ENCODE peak calls at places on chromosome 21, in six cellular contexts. Y is HFF-Myc; V is fibroblast of lung; T is M059J; I is stimulated activated naive CD8-positive, alpha-beta T cell treated with anti-CD3 and anti-CD28 coated beads, Interleukin-15, amount 100 ng/mL, for 72 hours; F is AG10803. J is an unnamed sample.

GRCh38 chr21:33650230-33650629 is 7.9 kb downstream of the ITSN1 start:
- DNase-seq in Y (no peak), T (no peak), F (no peak), I (no peak), V (no peak), J (no peak)

GRCh38 chr21:22544747-22545146 is 1546.5 kb downstream of the NCAM2 start:
- DNase-seq in F (no peak), T (no peak), I (no peak), V (no peak), Y (no peak), J (no peak)

GRCh38 chr21:43881283-43881682 is 16.3 kb downstream of the AGPAT3 start:
- DNase-seq in T (no peak), V (peak), F (no peak), Y (no peak), I (peak), J (no peak)

GRCh38 chr21:25953196-25953595 is 217.4 kb downstream of the APP start:
- DNase-seq in V (no peak), F (no peak), I (no peak), T (no peak), Y (no peak), J (no peak)

GRCh38 chr21:45004481-45005263 is 64.8 kb downstream of the SLX9 start:
- DNase-seq in I (no peak), V (peak), T (peak), Y (no peak), F (no peak), J (no peak)

GRCh38 chr21:41326414-41327080 is 9.9 kb downstream of the FAM3B start:
- DNase-seq in T (no peak), V (no peak), F (no peak), Y (no peak), I (no peak), J (no peak)

GRCh38 chr21:15730484-15731242 is 881 bp downstream of the USP25 start:
- DNase-seq in F (no peak), T (no peak), I (no peak), Y (no peak), V (no peak), J (peak)

GRCh38 chr21:36260030-36260787 is 59.8 kb upstream of the MORC3 start:
- DNase-seq in F (peak), I (peak), T (peak), V (peak), Y (peak), J (peak)

GRCh38 chr21:43935711-43936110 is 70.7 kb downstream of the AGPAT3 start:
- DNase-seq in I (no peak), V (no peak), Y (no peak), F (no peak), T (no peak), J (no peak)

GRCh38 chr21:27647921-27648320 is 681.0 kb upstream of the ADAMTS5 start:
- DNase-seq in Y (no peak), I (no peak), V (no peak), T (no peak), F (no peak), J (no peak)

GRCh38 chr21:42287193-42288083 is 27.8 kb downstream of the TFF3 start:
- DNase-seq in I (no peak), F (no peak), T (no peak), Y (no peak), V (peak), J (no peak)

GRCh38 chr21:42145569-42146250 is 73.2 kb upstream of the ABCG1 start:
- DNase-seq in F (peak), T (peak), Y (no peak), V (peak), I (peak), J (peak)

GRCh38 chr21:38831526-38832467 is 26.1 kb downstream of the ETS2 start:
- DNase-seq in T (peak), I (peak), Y (peak), V (peak), F (peak), J (peak)

GRCh38 chr21:33685613-33686197 is 43.4 kb downstream of the ITSN1 start:
- DNase-seq in Y (peak), I (no peak), T (peak), V (peak), F (peak), J (no peak)

GRCh38 chr21:41236361-41236973 is 68.5 kb downstream of the BACE2 start:
- DNase-seq in V (no peak), I (no peak), Y (no peak), T (no peak), F (no peak), J (no peak)

GRCh38 chr21:19692231-19692630 is 1288.6 kb upstream of the TMPRSS15 start:
- DNase-seq in V (no peak), Y (no peak), I (no peak), F (no peak), T (no peak), J (no peak)

GRCh38 chr21:44353200-44353970 is at the start of gene TRPM2:
- DNase-seq in F (peak), V (no peak), T (no peak), Y (no peak), I (peak), J (peak)

GRCh38 chr21:32624726-32625125 is 12.5 kb upstream of the CFAP298 start:
- DNase-seq in V (peak), T (peak), F (peak), Y (no peak), I (no peak), J (no peak)

GRCh38 chr21:31630062-31630711 is 29.3 kb upstream of the SOD1 start:
- DNase-seq in T (peak), V (peak), Y (peak), F (peak), I (no peak), J (no peak)

GRCh38 chr21:46604975-46605758 is at the start of gene S100B:
- DNase-seq in F (no peak), V (peak), T (no peak), Y (no peak), I (peak), J (peak)

GRCh38 chr21:32389337-32390015 is 3.3 kb downstream of the URB1 start:
- DNase-seq in V (peak), F (peak), Y (no peak), T (peak), I (no peak), J (no peak)

GRCh38 chr21:45253180-45253579 is 34.5 kb downstream of the POFUT2 start:
- DNase-seq in Y (no peak), F (peak), V (peak), T (peak), I (no peak), J (no peak)

GRCh38 chr21:43290529-43291346 is 121.9 kb downstream of the CRYAA start:
- DNase-seq in Y (no peak), F (no peak), V (no peak), T (no peak), I (no peak), J (no peak)

GRCh38 chr21:25215698-25216384 is 391.4 kb downstream of the MRPL39 start:
- DNase-seq in T (no peak), F (no peak), Y (no peak), I (no peak), V (no peak), J (no peak)

GRCh38 chr21:26597981-26598380 is 24.9 kb upstream of the CYYR1 start:
- DNase-seq in T (no peak), V (no peak), I (no peak), F (no peak), Y (no peak), J (no peak)

GRCh38 chr21:35381743-35382310 is 332.7 kb upstream of the RUNX1 start:
- DNase-seq in I (no peak), V (no peak), T (no peak), Y (no peak), F (no peak), J (no peak)

GRCh38 chr21:45015469-45015860 is 58.9 kb upstream of the ADARB1 start:
- DNase-seq in Y (no peak), F (no peak), V (no peak), I (no peak), T (no peak), J (no peak)

GRCh38 chr21:34501716-34502115 is 10.3 kb downstream of the KCNE1 start:
- DNase-seq in T (no peak), I (no peak), F (no peak), V (no peak), Y (no peak), J (no peak)

GRCh38 chr21:41825881-41826280 is 53.3 kb downstream of the PRDM15 start:
- DNase-seq in Y (no peak), T (no peak), I (no peak), F (no peak), V (no peak), J (no peak)

GRCh38 chr21:22791376-22791775 is 1793.2 kb downstream of the NCAM2 start:
- DNase-seq in I (no peak), Y (no peak), V (no peak), F (no peak), T (no peak), J (no peak)

GRCh38 chr21:39153842-39154241 is 29.4 kb downstream of the PSMG1 start:
- DNase-seq in I (no peak), Y (no peak), F (no peak), T (peak), V (no peak), J (no peak)

GRCh38 chr21:44696572-44696971 is 400 bp upstream of the KRTAP10-12 start:
- DNase-seq in V (no peak), I (no peak), F (no peak), Y (no peak), T (no peak), J (no peak)

GRCh38 chr21:44399151-44399954 is 45.9 kb downstream of the TRPM2 start:
- DNase-seq in T (no peak), Y (no peak), V (no peak), I (no peak), F (no peak), J (no peak)

GRCh38 chr21:31117046-31117916 is 79.0 kb upstream of the KRTAP19-8 start:
- DNase-seq in F (peak), T (peak), Y (no peak), I (no peak), V (peak), J (peak)

GRCh38 chr21:43302356-43302700 is 124.6 kb downstream of the SIK1 start:
- DNase-seq in I (no peak), T (no peak), V (no peak), Y (no peak), F (no peak), J (no peak)

GRCh38 chr21:38327984-38328383 is 71.2 kb downstream of the KCNJ15 start:
- DNase-seq in Y (no peak), F (peak), I (peak), V (peak), T (peak), J (no peak)

J was measured in Kasumi-1.